ENCODE peak calls at places on chromosome 11, in seven cellular contexts. Z, Q, Y, G, W, B and L are unnamed samples.

GRCh38 chr11:2690596-2691354 is 9.0 kb downstream of the KCNQ1OT1 start:
- DNase-seq in Z (no peak), G (no peak), W (no peak), Y (no peak), Q (no peak), B (no peak), L (no peak)

GRCh38 chr11:121525376-121525775 is 72.6 kb upstream of the SORL1-AS1 start:
- DNase-seq in Y (no peak), Z (no peak), G (no peak), B (no peak), W (no peak), Q (no peak), L (no peak)

GRCh38 chr11:74322667-74323066 is 11.2 kb upstream of the P4HA3 start:
- DNase-seq in Q (peak), B (no peak), W (no peak), Z (peak), G (no peak), Y (no peak), L (no peak)

GRCh38 chr11:61541568-61541967 is 33.0 kb downstream of the LRRC10B start:
- DNase-seq in G (no peak), W (peak), B (no peak), Z (no peak), Y (peak), Q (peak), L (no peak)

GRCh38 chr11:118924591-118925585 is 838 bp downstream of the BCL9L start:
- DNase-seq in Y (no peak), G (no peak), B (no peak), Q (peak), Z (peak), W (peak), L (no peak)

GRCh38 chr11:33542921-33543320 is 157.7 kb downstream of the C11orf91 start:
- DNase-seq in Y (peak), B (no peak), Q (peak), W (peak), Z (peak), G (peak), L (no peak)

GRCh38 chr11:30914143-30914762 is 328.1 kb upstream of the MPPED2 start:
- DNase-seq in Q (peak), Y (peak), B (peak), W (peak), Z (peak), G (peak), L (no peak)

GRCh38 chr11:12170984-12171383 is 60.6 kb downstream of the MICAL2 start:
- DNase-seq in Y (no peak), G (no peak), W (no peak), B (no peak), Q (peak), Z (peak), L (no peak)

GRCh38 chr11:126282742-126283591 is at the start of gene TIRAP:
- DNase-seq in Z (peak), W (peak), G (peak), B (no peak), Y (peak), Q (peak), L (peak)

GRCh38 chr11:406796-407650 is 7.8 kb downstream of the SIGIRR start:
- DNase-seq in W (peak), Y (peak), Z (peak), B (peak), G (peak), Q (peak), L (peak)

GRCh38 chr11:129354688-129355087 is 21.0 kb upstream of the BARX2 start:
- DNase-seq in Y (no peak), G (no peak), Z (no peak), B (no peak), Q (no peak), W (no peak), L (no peak)

GRCh38 chr11:133978816-133979215 is 22.0 kb upstream of the IGSF9B start:
- DNase-seq in Q (no peak), G (no peak), Y (no peak), Z (no peak), B (no peak), W (peak), L (no peak)

GRCh38 chr11:103832762-103833161 is 203.7 kb upstream of the DDI1 start:
- DNase-seq in Z (no peak), W (no peak), Y (no peak), G (no peak), B (no peak), Q (peak), L (no peak)

GRCh38 chr11:1868636-1869291 is 15.9 kb downstream of the LSP1 start:
- DNase-seq in Y (no peak), G (no peak), W (no peak), Q (no peak), Z (peak), B (no peak), L (no peak)

GRCh38 chr11:47155914-47156313 is 20.8 kb downstream of the ARFGAP2 start:
- DNase-seq in Y (no peak), G (no peak), B (no peak), W (no peak), Q (no peak), Z (no peak), L (no peak)

GRCh38 chr11:44551456-44552139 is 13.9 kb upstream of the CD82 start:
- DNase-seq in B (no peak), Y (no peak), W (no peak), G (no peak), Z (no peak), Q (no peak), L (no peak)

GRCh38 chr11:102260241-102260640 is 57.0 kb upstream of the BIRC3 start:
- DNase-seq in Y (no peak), B (no peak), W (no peak), G (no peak), Z (no peak), Q (no peak), L (no peak)

GRCh38 chr11:33234397-33235168 is 22.6 kb upstream of the HIPK3 start:
- DNase-seq in Z (no peak), G (no peak), Q (peak), Y (no peak), B (no peak), W (no peak), L (no peak)

GRCh38 chr11:43278302-43278956 is 33.4 kb upstream of the API5 start:
- DNase-seq in Q (peak), W (peak), G (no peak), B (no peak), Y (peak), Z (no peak), L (no peak)

GRCh38 chr11:11701070-11701469 is 79.3 kb upstream of the GALNT18 start:
- DNase-seq in Y (peak), W (peak), G (no peak), Z (no peak), Q (peak), B (peak), L (no peak)

GRCh38 chr11:44860967-44861828 is 89.5 kb downstream of the TP53I11 start:
- DNase-seq in Z (no peak), Q (no peak), G (no peak), Y (no peak), W (no peak), B (no peak), L (no peak)

GRCh38 chr11:8273281-8273680 is 9.6 kb upstream of the LMO1 start:
- DNase-seq in G (no peak), Q (peak), Z (no peak), Y (peak), B (no peak), W (no peak), L (no peak)

GRCh38 chr11:112961751-112962747 is 829 bp downstream of the NCAM1 start:
- DNase-seq in Z (peak), Q (peak), W (no peak), Y (no peak), B (no peak), G (no peak), L (no peak)

GRCh38 chr11:11553595-11553994 is 68.2 kb downstream of the GALNT18 start:
- DNase-seq in G (no peak), Y (no peak), W (no peak), Q (no peak), Z (no peak), B (no peak), L (no peak)

GRCh38 chr11:64070301-64070656 is 34.5 kb downstream of the FLRT1 start:
- DNase-seq in G (no peak), B (no peak), Z (no peak), W (no peak), Q (no peak), Y (no peak), L (no peak)

GRCh38 chr11:33778682-33779081 is 4.4 kb upstream of the FBXO3 start:
- DNase-seq in Q (peak), B (peak), Z (no peak), W (peak), Y (no peak), G (no peak), L (no peak)

GRCh38 chr11:122882809-122883681 is 486 bp downstream of the JHY start:
- DNase-seq in Y (peak), Q (no peak), W (peak), B (no peak), G (peak), Z (peak), L (peak)

GRCh38 chr11:17209939-17210245 is 2.1 kb upstream of the PIK3C2A start:
- DNase-seq in B (no peak), G (no peak), W (no peak), Y (no peak), Q (no peak), Z (no peak), L (no peak)

GRCh38 chr11:128898580-128899344 is 7.6 kb downstream of the KCNJ5 start:
- DNase-seq in Y (no peak), Q (no peak), B (no peak), W (peak), G (no peak), Z (peak), L (no peak)

GRCh38 chr11:132072880-132073213 is 702.4 kb downstream of the NTM start:
- DNase-seq in W (peak), Z (peak), Y (no peak), Q (no peak), G (no peak), B (no peak), L (no peak)

GRCh38 chr11:132744771-132745170 is 787.5 kb downstream of the OPCML start:
- DNase-seq in Q (no peak), B (peak), Z (no peak), W (peak), Y (no peak), G (no peak), L (no peak)

GRCh38 chr11:76310832-76311231 is 70.1 kb downstream of the THAP12 start:
- DNase-seq in B (no peak), G (no peak), W (no peak), Y (no peak), Z (no peak), Q (no peak), L (no peak)

GRCh38 chr11:5712507-5712906 is 22.9 kb downstream of the TRIM22 start:
- DNase-seq in G (no peak), B (no peak), Z (no peak), Q (peak), Y (peak), W (no peak), L (no peak)